ENCODE peak calls at places on chromosomes 5 and 9, in five cellular contexts. E is K562, Z is H1, L is GM12878, W is HepG2. F is an unnamed sample.

GRCh38 chr9:93253633-93254032 is 69.7 kb downstream of the WNK2 start:
- DNase-seq in E (no peak), Z (no peak), L (no peak), W (no peak), F (no peak)

GRCh38 chr5:67361932-67362729 is 165.5 kb upstream of the CD180 start:
- DNase-seq in E (no peak), Z (no peak), L (no peak), W (no peak), F (no peak)

GRCh38 chr5:111737716-111738115 is 19.3 kb downstream of the NREP start:
- DNase-seq in E (no peak), Z (no peak), L (no peak), W (no peak), F (no peak)

GRCh38 chr9:81595887-81596558 is 93.3 kb downstream of the TLE1 start:
- DNase-seq in E (no peak), Z (peak; percentile 74), L (no peak), W (no peak), F (no peak)

GRCh38 chr5:173513521-173513991 is 102.9 kb downstream of the BOD1 start:
- DNase-seq in E (no peak), Z (no peak), L (no peak), W (no peak), F (no peak)

GRCh38 chr5:15823413-15823812 is 323.4 kb downstream of the FBXL7 start:
- DNase-seq in E (no peak), Z (no peak), L (no peak), W (no peak), F (no peak)

GRCh38 chr5:175750476-175751080 is 92.7 kb downstream of the HRH2 start:
- DNase-seq in E (no peak), Z (no peak), L (no peak), W (no peak), F (no peak)

GRCh38 chr9:85332487-85332886 is 409.3 kb downstream of the AGTPBP1 start:
- DNase-seq in E (no peak), Z (peak; percentile 29), L (no peak), W (peak; percentile 19), F (peak; percentile 18)

GRCh38 chr9:91682806-91683205 is 259.2 kb upstream of the NFIL3 start:
- DNase-seq in E (no peak), Z (no peak), L (no peak), W (no peak), F (no peak)

GRCh38 chr5:156020650-156021049 is 306.3 kb upstream of the SGCD start:
- DNase-seq in E (no peak), Z (no peak), L (no peak), W (no peak), F (no peak)
- TF ChIP-seq SP1 in E (no peak), Z (no peak), L (no peak), W (no peak), F (no peak)

DNA sequence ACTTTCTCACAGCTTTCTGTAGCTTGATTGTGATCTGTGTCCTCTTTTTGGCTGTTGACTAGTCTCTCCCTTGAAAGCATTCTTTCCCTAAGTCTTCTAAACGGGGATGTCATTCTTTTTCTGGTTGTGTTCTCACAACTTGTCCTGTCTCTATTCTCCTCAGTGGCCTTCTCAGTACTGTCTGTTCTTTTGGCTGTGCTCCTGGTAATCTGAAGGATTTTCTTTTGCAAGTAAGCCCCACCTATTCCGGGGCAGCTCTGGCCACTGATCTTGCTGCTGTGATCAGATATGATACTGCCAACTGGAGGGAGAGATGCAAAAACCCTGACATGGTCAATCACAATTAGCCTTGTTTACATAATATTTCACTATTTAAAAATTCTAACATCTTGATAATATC is 172.2 kb downstream of the CDC42SE2 start:
- DNase-seq in E (no peak), Z (no peak), L (no peak), W (no peak), F (no peak)
- TF ChIP-seq POLR2AphosphoS5 in E (no peak), Z (no peak), L (no peak), W (no peak), F (no peak)

GRCh38 chr9:133981958-133982681 is 10.0 kb downstream of the VAV2 start:
- DNase-seq in E (no peak), Z (no peak), L (no peak), W (no peak), F (no peak)
- TF ChIP-seq SP1 in E (no peak), Z (no peak), L (no peak), W (no peak), F (no peak)

GRCh38 chr5:172410839-172411238 is 43.5 kb downstream of the SH3PXD2B start:
- DNase-seq in E (no peak), Z (no peak), L (no peak), W (no peak), F (no peak)

GRCh38 chr5:172410160-172410559 is 44.2 kb downstream of the SH3PXD2B start:
- DNase-seq in E (no peak), Z (no peak), L (peak; percentile 24), W (no peak), F (no peak)

GRCh38 chr5:172413601-172414000 is 40.7 kb downstream of the SH3PXD2B start:
- DNase-seq in E (no peak), Z (no peak), L (no peak), W (no peak), F (no peak)

GRCh38 chr5:172412724-172413260 is 41.5 kb downstream of the SH3PXD2B start:
- DNase-seq in E (no peak), Z (no peak), L (peak; percentile 16), W (no peak), F (no peak)

GRCh38 chr5:172411423-172412111 is 42.8 kb downstream of the SH3PXD2B start:
- DNase-seq in E (no peak), Z (no peak), L (no peak), W (no peak), F (no peak)
- TF ChIP-seq POLR2AphosphoS5 in E (no peak), Z (no peak), L (no peak), W (no peak), F (no peak)

DNA sequence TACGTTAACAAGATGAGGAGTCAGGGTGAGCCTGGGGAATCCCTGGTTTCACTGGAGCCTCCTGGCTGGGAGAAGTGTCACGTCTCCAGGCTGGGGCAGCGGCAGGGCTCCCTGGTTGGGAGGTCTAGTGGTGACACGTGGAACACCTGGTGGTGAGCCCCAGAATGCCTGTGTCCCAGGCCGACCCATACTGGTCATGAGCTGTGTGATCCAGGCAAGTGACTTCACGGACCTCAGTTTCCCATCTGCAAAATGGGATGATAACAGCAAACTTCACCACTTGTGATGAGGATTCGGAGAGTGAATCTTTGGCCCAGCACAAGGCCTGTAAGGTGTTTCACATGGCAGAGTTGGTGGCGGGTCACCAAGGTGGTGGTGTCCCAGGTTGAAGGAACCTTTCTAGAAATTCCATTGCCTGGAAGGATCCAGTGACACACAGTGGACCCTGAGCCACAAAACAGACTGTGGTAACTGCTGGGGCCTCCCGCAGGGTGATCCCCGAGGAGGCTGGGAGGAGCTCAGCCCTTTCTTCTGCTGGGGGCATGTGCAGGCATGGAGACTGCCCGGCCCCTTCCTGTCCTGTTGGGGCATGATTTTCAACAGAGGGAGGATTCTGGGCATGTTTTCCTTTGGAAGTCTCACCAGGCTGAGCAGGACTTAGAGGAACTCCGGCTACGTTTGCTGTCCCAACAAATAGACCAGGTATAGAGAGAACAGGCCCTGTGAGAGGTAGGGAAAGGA is 153.9 kb upstream of the IER5L start:
- DNase-seq in E (no peak), Z (no peak), L (no peak), W (no peak), F (no peak)
- TF ChIP-seq SP1 in E (no peak), Z (no peak), L (no peak), W (no peak), F (no peak)

GRCh38 chr9:135960328-135961276 is 571 bp downstream of the UBAC1 start:
- DNase-seq in E (peak; percentile 65), Z (no peak), L (no peak), W (no peak), F (no peak)
- TF ChIP-seq POLR2AphosphoS5 in E (peak; percentile 70), Z (no peak), L (no peak), W (peak; percentile 47), F (no peak)

GRCh38 chr9:110468950-110469349 is 110.6 kb downstream of the SVEP1 start:
- DNase-seq in E (no peak), Z (no peak), L (no peak), W (no peak), F (no peak)

GRCh38 chr9:110464321-110464720 is 115.2 kb downstream of the SVEP1 start:
- DNase-seq in E (peak; percentile 9), Z (no peak), L (no peak), W (no peak), F (no peak)

GRCh38 chr9:110463499-110463898 is 116.0 kb downstream of the SVEP1 start:
- DNase-seq in E (no peak), Z (no peak), L (no peak), W (no peak), F (no peak)
- TF ChIP-seq SP1 in E (no peak), Z (no peak), L (no peak), W (no peak), F (no peak)